ENCODE peak calls at places on chromosomes 16 and 17, in eight cellular contexts. B, V, P, A, S, M, I and W are unnamed samples.
A peak's percentile ranks its signal among the peaks of the same experiment; 100 is the strongest.

GRCh38 chr17:35344262-35344661 is 29.2 kb downstream of the SLFN11 start:
- DNase-seq in B (no peak), V (no peak), A (no peak), M (no peak), P (no peak), S (no peak), I (no peak), W (no peak)

GRCh38 chr16:27549607-27549856 is 181 bp downstream of the GTF3C1 start:
- DNase-seq in P (no peak), B (no peak), S (no peak), M (no peak), A (no peak), I (no peak), V (no peak), W (no peak)

GRCh38 chr16:85526132-85526731 is 86.9 kb upstream of the GSE1 start:
- DNase-seq in A (no peak), P (no peak), M (no peak), V (no peak), S (no peak), I (no peak), B (no peak), W (no peak)

GRCh38 chr17:83122834-83123233 is 43.4 kb downstream of the METRNL start:
- DNase-seq in I (no peak), P (no peak), A (no peak), B (no peak), M (no peak), V (no peak), S (no peak), W (no peak)

GRCh38 chr16:17289671-17290070 is 181.1 kb downstream of the XYLT1 start:
- DNase-seq in I (no peak), V (no peak), B (no peak), M (no peak), A (no peak), P (no peak), S (no peak), W (no peak)

GRCh38 chr17:73368085-73368631 is 56.4 kb upstream of the CDC42EP4 start:
- DNase-seq in A (no peak), P (no peak), V (no peak), I (no peak), B (no peak), S (no peak), M (no peak), W (no peak)

GRCh38 chr16:89981414-89981813 is 32.9 kb downstream of the DEF8 start:
- DNase-seq in M (no peak), P (no peak), I (no peak), B (no peak), S (no peak), A (no peak), V (no peak), W (no peak)

GRCh38 chr17:65018612-65019290 is 37.8 kb downstream of the GNA13 start:
- DNase-seq in B (no peak), I (no peak), V (no peak), S (no peak), A (no peak), M (no peak), P (no peak), W (no peak)

GRCh38 chr16:70715113-70715711 is 29.4 kb upstream of the MTSS2 start:
- DNase-seq in B (no peak), I (peak; percentile 97), V (peak; percentile 96), M (peak; percentile 90), A (peak; percentile 91), P (no peak), S (no peak), W (peak; percentile 98)

GRCh38 chr17:78852709-78853111 is 12.1 kb upstream of the USP36 start:
- DNase-seq in B (no peak), A (no peak), P (no peak), V (peak; percentile 54), S (no peak), M (no peak), I (no peak), W (no peak)

GRCh38 chr17:48160177-48160967 is 52.8 kb downstream of the SNX11 start:
- DNase-seq in P (peak; percentile 84), S (no peak), M (no peak), A (no peak), B (no peak), I (no peak), V (no peak), W (no peak)

GRCh38 chr17:4967539-4968165 is at the start of gene SPAG7:
- DNase-seq in S (peak; percentile 95), P (peak; percentile 91), B (peak; percentile 100), A (peak; percentile 91), M (peak; percentile 97), I (peak; percentile 93), V (peak; percentile 99), W (peak; percentile 95)

GRCh38 chr16:68384293-68385255 is 63.7 kb downstream of the SMPD3 start:
- DNase-seq in P (no peak), M (no peak), S (no peak), B (no peak), V (no peak), I (no peak), A (no peak), W (no peak)

GRCh38 chr17:16953347-16953746 is 18.6 kb downstream of the TNFRSF13B start:
- DNase-seq in M (no peak), B (no peak), P (no peak), S (no peak), V (no peak), I (no peak), A (no peak), W (no peak)

GRCh38 chr17:49508891-49509587 is 13.9 kb downstream of the NGFR start:
- DNase-seq in P (no peak), A (no peak), V (no peak), M (no peak), B (no peak), I (no peak), S (no peak), W (no peak)

GRCh38 chr16:15682105-15682570 is 32.1 kb downstream of the NDE1 start:
- DNase-seq in M (no peak), S (peak; percentile 9), B (no peak), V (peak; percentile 75), A (peak; percentile 63), P (peak; percentile 57), I (peak; percentile 37), W (peak; percentile 50)

GRCh38 chr16:3876695-3877094 is 3.8 kb downstream of the CREBBP start:
- DNase-seq in A (no peak), P (no peak), M (no peak), I (no peak), S (no peak), B (no peak), V (no peak), W (no peak)

GRCh38 chr17:76079577-76080206 is 710 bp downstream of the ZACN start:
- DNase-seq in P (no peak), V (no peak), A (no peak), B (no peak), I (no peak), S (no peak), M (no peak), W (no peak)